ENCODE peak calls at places on chromosomes 2 and 18, in six cellular contexts. L is A549; A is effector CD4-positive, alpha-beta T cell; P is central memory CD4-positive, alpha-beta T cell; Y is HEK293T; C is GOT3. H is an unnamed sample.

GRCh38 chr18:54630963-54631362 is 39.9 kb downstream of the DYNAP start:
- DNase-seq in L (no peak), A (no peak), P (no peak), Y (no peak), C (no peak), H (no peak)

GRCh38 chr18:50218432-50219197 is 23.7 kb upstream of the MYO5B start:
- DNase-seq in L (no peak), A (peak; percentile 15), P (peak; percentile 9), Y (peak; percentile 36), C (no peak), H (peak; percentile 45)

GRCh38 chr18:9734189-9734588 is 26.1 kb downstream of the RAB31 start:
- DNase-seq in L (no peak), A (no peak), P (no peak), Y (no peak), C (no peak), H (no peak)

GRCh38 chr2:155368934-155369333 is 670.4 kb downstream of the KCNJ3 start:
- DNase-seq in L (no peak), A (no peak), P (no peak), Y (no peak), C (no peak), H (peak; percentile 19)

GRCh38 chr18:59927246-59927825 is 27.5 kb downstream of the PMAIP1 start:
- DNase-seq in L (no peak), A (no peak), P (no peak), Y (no peak), C (no peak), H (peak; percentile 65)

GRCh38 chr18:55633032-55633431 is 45.0 kb upstream of the TCF4 start:
- DNase-seq in L (no peak), A (no peak), P (no peak), Y (no peak), C (no peak), H (peak; percentile 31)

GRCh38 chr2:110727923-110728322 is 4.5 kb upstream of the ACOXL start:
- DNase-seq in L (no peak), A (no peak), P (no peak), Y (no peak), C (no peak), H (no peak)

GRCh38 chr2:88654714-88655113 is 27.4 kb upstream of the EIF2AK3 start:
- DNase-seq in L (no peak), A (no peak), P (no peak), Y (no peak), C (no peak), H (peak; percentile 43)

GRCh38 chr18:44896817-44897216 is 216.1 kb downstream of the SETBP1 start:
- DNase-seq in L (no peak), A (no peak), P (no peak), Y (no peak), C (no peak), H (no peak)

GRCh38 chr2:6973895-6974545 is 56.8 kb downstream of the RNF144A start:
- DNase-seq in L (no peak), A (no peak), P (no peak), Y (no peak), C (no peak), H (no peak)

GRCh38 chr2:165793161-165793778 is 777 bp downstream of the GALNT3 start:
- DNase-seq in L (no peak), A (no peak), P (no peak), Y (peak; percentile 40), C (no peak), H (no peak)

GRCh38 chr18:51522821-51523220 is 325.3 kb upstream of the MEX3C start:
- DNase-seq in L (peak; percentile 3), A (no peak), P (no peak), Y (no peak), C (no peak), H (peak; percentile 23)

GRCh38 chr2:156800781-156801366 is 364.7 kb downstream of the GPD2 start:
- DNase-seq in L (no peak), A (no peak), P (no peak), Y (no peak), C (no peak), H (no peak)

GRCh38 chr2:204795156-204795555 is 249.9 kb downstream of the PARD3B start:
- DNase-seq in L (no peak), A (no peak), P (no peak), Y (no peak), C (no peak), H (peak; percentile 52)

GRCh38 chr2:99572380-99572779 is 82.6 kb upstream of the REV1 start:
- DNase-seq in L (no peak), A (no peak), P (no peak), Y (no peak), C (no peak), H (no peak)

GRCh38 chr2:46945671-46946070 is 30.1 kb upstream of the MCFD2 start:
- DNase-seq in L (no peak), A (no peak), P (no peak), Y (no peak), C (no peak), H (no peak)

GRCh38 chr2:53174539-53174938 is 593.1 kb upstream of the CHAC2 start:
- DNase-seq in L (no peak), A (no peak), P (no peak), Y (no peak), C (no peak), H (no peak)

GRCh38 chr18:45456076-45457066 is 158.9 kb upstream of the SLC14A2 start:
- DNase-seq in L (no peak), A (no peak), P (no peak), Y (no peak), C (no peak), H (no peak)

GRCh38 chr2:53028259-53028658 is 739.3 kb upstream of the CHAC2 start:
- DNase-seq in L (no peak), A (no peak), P (no peak), Y (no peak), C (no peak), H (peak; percentile 52)

GRCh38 chr18:58928401-58928800 is 63.7 kb downstream of the ZNF532 start:
- DNase-seq in L (no peak), A (no peak), P (no peak), Y (no peak), C (no peak), H (no peak)

GRCh38 chr2:190978389-190979053 is 35.5 kb downstream of the STAT1 start:
- DNase-seq in L (no peak), A (no peak), P (no peak), Y (no peak), C (no peak), H (peak; percentile 73)

GRCh38 chr2:104768694-104769093 is 85.2 kb upstream of the POU3F3 start:
- DNase-seq in L (no peak), A (no peak), P (no peak), Y (no peak), C (no peak), H (no peak)

GRCh38 chr2:8304821-8305766 is 376.8 kb upstream of the ID2 start:
- DNase-seq in L (no peak), A (no peak), P (no peak), Y (no peak), C (no peak), H (no peak)

GRCh38 chr18:41524674-41525470 is 430.2 kb upstream of the PIK3C3 start:
- DNase-seq in L (no peak), A (no peak), P (no peak), Y (no peak), C (no peak), H (no peak)

GRCh38 chr2:108988796-108989713 is at the start of gene EDAR:
- DNase-seq in L (peak; percentile 64), A (peak; percentile 39), P (peak; percentile 31), Y (peak; percentile 77), C (no peak), H (peak; percentile 15)

GRCh38 chr18:13696961-13697360 is 29.4 kb downstream of the FAM210A start:
- DNase-seq in L (no peak), A (no peak), P (no peak), Y (no peak), C (no peak), H (peak; percentile 20)

GRCh38 chr2:45241061-45241561 is 231.9 kb upstream of the SIX2 start:
- DNase-seq in L (no peak), A (no peak), P (no peak), Y (no peak), C (no peak), H (peak; percentile 75)

GRCh38 chr18:75625966-75626365 is 198.5 kb upstream of the SMIM21 start:
- DNase-seq in L (no peak), A (no peak), P (no peak), Y (no peak), C (no peak), H (no peak)

GRCh38 chr2:146412625-146413024 is 1432.2 kb upstream of the ACVR2A start:
- DNase-seq in L (no peak), A (no peak), P (no peak), Y (no peak), C (no peak), H (no peak)

GRCh38 chr2:181607629-181608627 is 49.0 kb downstream of the CERKL start:
- DNase-seq in L (no peak), A (no peak), P (no peak), Y (no peak), C (no peak), H (no peak)

GRCh38 chr2:120959426-120959825 is 223.8 kb downstream of the GLI2 start:
- DNase-seq in L (no peak), A (no peak), P (no peak), Y (no peak), C (no peak), H (no peak)

GRCh38 chr2:70887208-70887549 is 48.5 kb upstream of the ATP6V1B1 start:
- DNase-seq in L (no peak), A (no peak), P (no peak), Y (no peak), C (no peak), H (no peak)

GRCh38 chr2:109699646-109700045 is 85.5 kb downstream of the SOWAHC start:
- DNase-seq in L (no peak), A (no peak), P (no peak), Y (no peak), C (no peak), H (peak; percentile 32)

GRCh38 chr2:151560289-151560688 is 150.6 kb downstream of the RIF1 start:
- DNase-seq in L (no peak), A (no peak), P (no peak), Y (no peak), C (no peak), H (peak; percentile 38)

GRCh38 chr2:80496770-80497169 is 192.2 kb upstream of the LRRTM1 start:
- DNase-seq in L (no peak), A (no peak), P (no peak), Y (no peak), C (no peak), H (peak; percentile 67)

GRCh38 chr2:184305105-184305504 is 293.2 kb upstream of the ZNF804A start:
- DNase-seq in L (no peak), A (no peak), P (no peak), Y (no peak), C (no peak), H (no peak)

GRCh38 chr2:203998195-203998804 is 61.7 kb downstream of the ICOS start:
- DNase-seq in L (no peak), A (no peak), P (no peak), Y (no peak), C (no peak), H (peak; percentile 16)